ENCODE peak calls at places on chromosomes 5 and 9, in eight cellular contexts. P is left ventricle myocardium inferior; V is CD8-positive, alpha-beta memory T cell; B is brain microvascular endothelial cell; N is H1; O is uterus; K is heart left ventricle; T is HCT116. M is an unnamed sample. For H3K36me3, the result is how much of the 10 kb centered on the place peaks cover.

GRCh38 chr5:13662646-13663045 is 281.8 kb downstream of the DNAH5 start:
- DNase-seq in P (no peak), V (no peak), B (no peak), N (no peak), O (no peak), K (no peak), T (no peak), M (no peak)

GRCh38 chr5:6525910-6526309 is 77.3 kb downstream of the UBE2QL1 start:
- DNase-seq in P (no peak), V (no peak), B (no peak), N (no peak), O (no peak), K (no peak), T (peak), M (no peak)

GRCh38 chr9:17938256-17938655 is 359.4 kb downstream of the SH3GL2 start:
- DNase-seq in P (no peak), V (no peak), B (no peak), N (no peak), O (no peak), K (no peak), T (no peak), M (no peak)

GRCh38 chr9:115590016-115590415 is 472.1 kb upstream of the TNC start:
- DNase-seq in P (no peak), V (no peak), B (peak), N (no peak), O (no peak), K (no peak), T (no peak), M (no peak)

GRCh38 chr9:73093740-73094379 is 57.8 kb upstream of the ANXA1 start:
- DNase-seq in P (no peak), V (no peak), B (no peak), N (no peak), O (no peak), K (no peak), T (no peak), M (no peak)

GRCh38 chr9:132141948-132142594 is 19.8 kb upstream of the NTNG2 start:
- DNase-seq in P (no peak), V (no peak), B (no peak), N (no peak), O (no peak), K (no peak), T (no peak), M (no peak)

GRCh38 chr9:124869466-124869985 is 7.6 kb downstream of the ARPC5L start:
- DNase-seq in P (no peak), V (no peak), B (no peak), N (no peak), O (no peak), K (no peak), T (no peak), M (no peak)

GRCh38 chr5:83322273-83322924 is 149.1 kb upstream of the VCAN start:
- DNase-seq in P (no peak), V (no peak), B (peak), N (no peak), O (no peak), K (no peak), T (no peak), M (no peak)

GRCh38 chr5:161266954-161267353 is 279.6 kb downstream of the GABRB2 start:
- DNase-seq in P (no peak), V (no peak), B (no peak), N (no peak), O (no peak), K (no peak), T (no peak), M (no peak)

GRCh38 chr5:94623026-94623425 is 4.6 kb downstream of the SLF1 start:
- DNase-seq in P (no peak), V (no peak), B (no peak), N (no peak), O (no peak), K (no peak), T (no peak), M (no peak)

GRCh38 chr9:124652203-124652992 is 118.7 kb downstream of the NR6A1 start:
- DNase-seq in P (no peak), V (no peak), B (peak), N (no peak), O (no peak), K (peak), T (no peak), M (no peak)

GRCh38 chr9:116202219-116202912 is 48.8 kb downstream of the PAPPA start:
- DNase-seq in P (no peak), V (no peak), B (no peak), N (no peak), O (no peak), K (no peak), T (no peak), M (no peak)

GRCh38 chr5:134511796-134512660 is 13.4 kb upstream of the JADE2 start:
- DNase-seq in P (peak), V (no peak), B (peak), N (no peak), O (peak), K (peak), T (no peak), M (no peak)

GRCh38 chr9:92970467-92970923 is 23.2 kb downstream of the FGD3 start:
- DNase-seq in P (no peak), V (no peak), B (peak), N (peak), O (no peak), K (no peak), T (no peak), M (no peak)

GRCh38 chr5:78277715-78278114 is 16.8 kb downstream of the AP3B1 start:
- DNase-seq in P (no peak), V (no peak), B (no peak), N (no peak), O (no peak), K (no peak), T (no peak), M (no peak)

GRCh38 chr9:107044872-107045271 is 181.9 kb downstream of the ZNF462 start:
- DNase-seq in P (no peak), V (no peak), B (no peak), N (no peak), O (no peak), K (no peak), T (no peak), M (no peak)

GRCh38 chr5:12413075-12413474 is 508.8 kb upstream of the CTNND2 start:
- DNase-seq in P (no peak), V (no peak), B (no peak), N (no peak), O (no peak), K (no peak), T (no peak), M (no peak)

GRCh38 chr5:8363133-8363532 is 494.2 kb downstream of the MTRR start:
- DNase-seq in P (no peak), V (no peak), B (peak), N (no peak), O (no peak), K (no peak), T (no peak), M (no peak)

GRCh38 chr5:10555134-10555733 is 8.6 kb upstream of the ANKRD33B start:
- DNase-seq in P (no peak), V (no peak), B (peak), N (no peak), O (no peak), K (no peak), T (no peak), M (no peak)

GRCh38 chr9:125405938-125406811 is 144.5 kb downstream of the GAPVD1 start:
- DNase-seq in P (no peak), V (no peak), B (peak), N (no peak), O (no peak), K (no peak), T (no peak), M (no peak)

GRCh38 chr5:154058055-154059038 is 19.6 kb downstream of the MFAP3 start:
- DNase-seq in P (no peak), V (no peak), B (peak), N (no peak), O (no peak), K (no peak), T (peak), M (no peak)

GRCh38 chr5:108858959-108859358 is 111.3 kb downstream of the FER start:
- DNase-seq in P (no peak), V (no peak), B (peak), N (no peak), O (no peak), K (no peak), T (no peak), M (no peak)

GRCh38 chr9:22040760-22041159 is 31.7 kb upstream of the CDKN2B start:
- DNase-seq in P (no peak), V (no peak), B (peak), N (no peak), O (no peak), K (no peak), T (no peak), M (no peak)

GRCh38 chr5:1127991-1128785 is 16.3 kb upstream of the SLC12A7 start:
- DNase-seq in P (peak), V (no peak), B (no peak), N (no peak), O (no peak), K (peak), T (no peak), M (no peak)

GRCh38 chr9:18920685-18921084 is 112.3 kb downstream of the SAXO1 start:
- DNase-seq in P (no peak), V (no peak), B (no peak), N (no peak), O (no peak), K (no peak), T (no peak), M (no peak)

GRCh38 chr9:27528278-27528885 is 1.2 kb downstream of the MOB3B start:
- DNase-seq in P (peak), V (peak), B (peak), N (peak), O (peak), K (peak), T (no peak), M (peak)

GRCh38 chr9:86487222-86487841 is 133.1 kb upstream of the TUT7 start:
- DNase-seq in P (no peak), V (no peak), B (no peak), N (no peak), O (no peak), K (no peak), T (peak), M (peak)

GRCh38 chr5:153267506-153267905 is 223.0 kb upstream of the GRIA1 start:
- DNase-seq in P (no peak), V (no peak), B (no peak), N (no peak), O (no peak), K (no peak), T (no peak), M (no peak)

GRCh38 chr9:87685431-87685830 is 40.5 kb upstream of the CTSL start:
- DNase-seq in P (no peak), V (no peak), B (peak), N (no peak), O (no peak), K (no peak), T (no peak), M (no peak)

GRCh38 chr9:107375651-107376369 is 92.7 kb downstream of the RAD23B start:
- DNase-seq in P (no peak), V (no peak), B (no peak), N (no peak), O (no peak), K (no peak), T (no peak), M (no peak)

GRCh38 chr9:124000784-124001444 is 10.7 kb upstream of the LHX2 start:
- DNase-seq in P (no peak), V (no peak), B (no peak), N (no peak), O (no peak), K (no peak), T (no peak), M (no peak)

GRCh38 chr9:76574171-76574767 is 115.3 kb downstream of the GCNT1 start:
- DNase-seq in P (no peak), V (no peak), B (no peak), N (no peak), O (no peak), K (no peak), T (no peak), M (no peak)

GRCh38 chr5:53246042-53246836 is 136.7 kb upstream of the MOCS2 start:
- DNase-seq in P (no peak), V (no peak), B (peak), N (no peak), O (no peak), K (no peak), T (no peak), M (no peak)

GRCh38 chr9:84668204-84669007 is 1.1 kb upstream of the NTRK2 start:
- DNase-seq in P (peak), V (no peak), B (peak), N (peak), O (peak), K (peak), T (peak), M (no peak)
- H3K27ac ChIP-seq in P (peak), V (no peak), B (no peak), N (no peak), O (no peak), K (no peak), T (no peak), M (no peak)

GRCh38 chr9:136533775-136534157 is 12.1 kb downstream of the NOTCH1 start:
- DNase-seq in P (no peak), V (peak), B (no peak), N (no peak), O (no peak), K (no peak), T (no peak), M (peak)
- H3K4me3 ChIP-seq in P (peak), V (peak), B (no peak), N (no peak), O (no peak), K (no peak), T (no peak), M (peak)

DNA sequence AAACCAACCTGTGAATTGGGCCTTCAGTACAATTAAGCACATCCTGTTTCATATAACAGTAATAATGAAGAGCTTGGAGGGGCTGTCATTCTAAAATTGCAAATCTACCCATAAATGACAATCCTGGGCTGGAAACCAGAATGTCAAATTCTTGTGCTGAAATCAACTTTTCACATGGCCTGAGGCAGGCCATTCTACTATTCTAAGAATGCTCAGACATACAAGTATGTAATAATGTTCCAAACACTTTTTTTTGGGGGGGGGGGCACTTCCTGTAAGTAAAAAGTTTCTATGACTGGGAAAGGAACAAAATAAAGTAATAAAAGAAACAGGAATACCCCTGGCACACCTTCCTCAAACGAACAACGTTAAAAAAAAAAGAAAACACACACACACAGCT is 1.5 kb downstream of the ETF1 start:
- DNase-seq in P (no peak), V (no peak), B (no peak), N (no peak), O (no peak), K (no peak), T (no peak), M (no peak)
- H3K36me3 ChIP-seq in P (under half), V (under half), B (under half), N (under half), O (under half), K (under half), T (under half), M (under half)

DNA sequence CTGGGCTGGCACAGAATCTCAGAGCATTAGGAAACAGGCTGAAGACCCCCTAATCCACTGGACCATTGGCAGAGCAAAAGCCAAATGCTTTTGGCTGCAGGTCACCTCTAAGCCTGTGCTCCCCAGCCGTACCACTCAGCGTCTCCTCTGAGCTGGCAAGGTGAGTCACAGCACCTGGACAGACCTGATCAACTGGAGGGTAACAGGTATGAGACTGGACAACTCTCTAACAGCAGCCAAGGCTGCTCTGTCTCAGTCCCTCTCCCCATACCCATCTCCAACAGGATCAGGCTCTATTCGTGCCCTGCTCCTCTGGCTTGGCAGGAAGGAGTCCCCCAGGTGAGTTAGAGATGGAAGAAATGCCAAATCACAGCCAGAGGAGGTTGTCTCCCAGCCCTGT is 4.7 kb downstream of the GOLGA2 start:
- DNase-seq in P (no peak), V (no peak), B (no peak), N (no peak), O (no peak), K (no peak), T (peak), M (no peak)
- H3K27ac ChIP-seq in P (no peak), V (no peak), B (no peak), N (no peak), O (no peak), K (no peak), T (peak), M (no peak)

DNA sequence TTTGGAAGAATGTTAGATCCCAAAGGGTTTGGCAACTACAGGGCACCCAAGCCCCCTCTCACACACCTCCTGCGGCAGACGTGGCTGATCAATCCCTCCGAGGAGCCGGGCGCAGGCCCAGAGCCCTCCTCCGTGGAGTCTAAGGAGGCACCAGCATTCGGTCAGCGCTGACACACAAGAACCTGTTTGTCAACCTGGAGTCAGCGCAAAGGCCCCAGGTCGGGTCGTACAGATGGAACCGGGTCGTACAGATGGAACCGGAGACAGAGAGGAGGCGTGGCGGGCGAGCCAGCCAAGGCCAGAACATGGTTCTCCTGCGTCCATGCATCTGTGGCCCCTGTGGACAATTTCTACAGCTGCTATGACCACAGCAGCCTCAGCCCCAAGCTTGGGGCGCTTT is 125.0 kb upstream of the SARDH start:
- DNase-seq in P (no peak), V (no peak), B (no peak), N (no peak), O (no peak), K (no peak), T (no peak), M (no peak)
- H3K4me3 ChIP-seq in P (peak), V (no peak), B (no peak), N (no peak), O (no peak), K (peak), T (no peak), M (no peak)

GRCh38 chr5:9425710-9426109 is 120.2 kb downstream of the SEMA5A start:
- DNase-seq in P (no peak), V (no peak), B (no peak), N (no peak), O (no peak), K (no peak), T (no peak), M (no peak)
- H3K36me3 ChIP-seq in P (under half), V (under half), B (under half), N (under half), O (under half), K (under half), T (under half), M (under half)

DNA sequence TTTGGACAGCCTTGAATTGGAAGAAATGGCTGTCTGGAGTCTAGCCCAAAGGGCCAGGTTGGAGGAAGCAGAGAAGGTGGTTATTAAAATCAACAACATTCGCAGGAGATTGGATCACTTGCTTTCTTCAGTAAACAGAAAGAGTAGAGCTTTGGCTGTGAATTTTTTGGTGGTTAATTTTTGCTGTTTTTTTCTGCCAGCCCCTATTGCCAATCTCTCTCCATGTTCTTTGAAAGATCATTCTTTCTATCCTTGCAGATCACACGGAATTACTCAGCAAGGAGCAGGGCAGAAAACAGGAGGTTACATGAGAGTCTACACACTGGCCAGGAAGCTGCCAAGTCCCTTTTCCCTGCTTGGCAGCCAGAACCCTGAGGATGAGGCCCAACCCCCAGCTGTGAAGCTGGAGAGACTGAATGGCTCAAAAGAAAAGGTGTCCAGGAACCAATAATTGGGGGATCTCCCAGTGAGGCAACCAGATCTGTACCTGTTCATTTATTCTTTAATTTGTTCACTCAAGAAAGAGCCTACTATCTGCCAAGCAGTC is 13.0 kb downstream of the GLRX start:
- DNase-seq in P (no peak), V (no peak), B (no peak), N (no peak), O (peak), K (no peak), T (no peak), M (no peak)
- H3K27ac ChIP-seq in P (peak), V (no peak), B (no peak), N (no peak), O (peak), K (peak), T (no peak), M (peak)

GRCh38 chr9:15299374-15299939 is 7.6 kb downstream of the TTC39B start:
- DNase-seq in P (no peak), V (peak), B (no peak), N (no peak), O (no peak), K (no peak), T (no peak), M (peak)

GRCh38 chr9:15298362-15298761 is 8.7 kb downstream of the TTC39B start:
- DNase-seq in P (no peak), V (no peak), B (no peak), N (no peak), O (no peak), K (no peak), T (no peak), M (no peak)

GRCh38 chr9:15293084-15293483 is 13.9 kb downstream of the TTC39B start:
- DNase-seq in P (no peak), V (no peak), B (no peak), N (no peak), O (no peak), K (no peak), T (no peak), M (no peak)

GRCh38 chr9:15293727-15294405 is 13.2 kb downstream of the TTC39B start:
- DNase-seq in P (no peak), V (peak), B (no peak), N (no peak), O (no peak), K (no peak), T (no peak), M (peak)

DNA sequence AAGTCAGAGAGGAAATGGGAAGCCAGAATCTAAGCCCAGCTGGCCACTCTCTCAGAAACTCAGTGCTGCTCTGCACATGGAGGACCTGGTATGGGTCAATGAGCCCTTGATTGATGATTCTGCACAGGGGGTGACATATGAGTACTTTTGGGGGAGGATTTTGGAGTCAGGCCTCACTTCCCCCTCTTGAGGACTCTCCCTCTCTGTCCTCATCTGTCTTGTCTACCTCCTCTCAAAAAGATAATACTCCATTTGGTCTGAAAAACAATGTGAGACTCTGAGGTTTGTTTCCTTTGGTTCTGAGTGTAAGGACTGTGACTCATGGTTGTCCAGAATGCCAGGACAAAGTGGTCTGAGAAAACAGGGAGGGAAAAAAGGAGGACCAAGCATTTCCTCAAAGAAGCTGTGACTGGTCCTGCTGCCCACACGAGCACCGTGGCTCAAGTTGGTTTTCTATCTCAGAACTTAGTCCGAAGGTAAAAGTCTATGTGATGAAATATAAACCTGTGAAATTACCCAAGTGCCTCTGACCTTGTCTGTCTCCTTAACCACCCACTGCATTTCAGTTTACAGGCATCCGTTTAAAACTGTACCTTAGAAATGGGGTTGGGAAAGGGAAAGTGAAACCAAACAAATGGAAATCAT is 11.1 kb downstream of the TTC39B start:
- DNase-seq in P (no peak), V (peak), B (peak), N (no peak), O (no peak), K (no peak), T (no peak), M (peak)
- H3K4me3 ChIP-seq in P (peak), V (peak), B (peak), N (no peak), O (peak), K (peak), T (no peak), M (peak)

GRCh38 chr5:100877277-100877676 is 25.8 kb downstream of the ST8SIA4 start:
- DNase-seq in P (no peak), V (no peak), B (no peak), N (no peak), O (no peak), K (no peak), T (no peak), M (no peak)

GRCh38 chr5:100867039-100867562 is 36.0 kb downstream of the ST8SIA4 start:
- DNase-seq in P (no peak), V (no peak), B (no peak), N (no peak), O (no peak), K (no peak), T (no peak), M (no peak)

GRCh38 chr5:100872409-100873190 is 30.5 kb downstream of the ST8SIA4 start:
- DNase-seq in P (no peak), V (no peak), B (no peak), N (no peak), O (no peak), K (no peak), T (no peak), M (no peak)
- H3K36me3 ChIP-seq in P (under half), V (under half), B (under half), N (under half), O (under half), K (under half), T (under half), M (under half)